ENCODE peak calls at places on chromosomes 16 and 17, in four cellular contexts. A, L, D and F are unnamed samples.

GRCh38 chr16:2829501-2830354 is at the start of gene ZG16B:
- DNase-seq in A (no peak), D (no peak), L (peak; percentile 56), F (no peak)

GRCh38 chr16:4690946-4691665 is 2.3 kb upstream of the NUDT16L1 start:
- DNase-seq in A (peak; percentile 24), D (no peak), L (peak; percentile 62), F (no peak)

GRCh38 chr17:40582328-40582901 is 17.1 kb upstream of the CCR7 start:
- DNase-seq in A (peak; percentile 53), L (peak; percentile 73), D (no peak), F (no peak)

GRCh38 chr16:12173121-12173520 is 196.6 kb downstream of the SNX29 start:
- DNase-seq in D (no peak), A (no peak), L (no peak), F (no peak)

GRCh38 chr16:1708768-1709180 is 2.8 kb downstream of the MAPK8IP3 start:
- DNase-seq in L (no peak), D (no peak), A (peak; percentile 86), F (no peak)

GRCh38 chr16:2210386-2211365 is at the start of gene BRICD5:
- DNase-seq in D (no peak), A (no peak), L (no peak), F (no peak)

GRCh38 chr16:58040945-58041627 is 15.5 kb downstream of the MMP15 start:
- DNase-seq in D (no peak), L (peak; percentile 40), A (no peak), F (no peak)

GRCh38 chr16:27402964-27403600 is 1.1 kb downstream of the IL21R start:
- DNase-seq in D (peak; percentile 81), A (no peak), L (no peak), F (no peak)

GRCh38 chr16:52773026-52773425 is 226.1 kb upstream of the TOX3 start:
- DNase-seq in A (no peak), D (no peak), L (no peak), F (no peak)

GRCh38 chr17:73192219-73192893 is 499 bp upstream of the COG1 start:
- DNase-seq in D (peak; percentile 87), A (peak; percentile 57), L (peak; percentile 86), F (peak; percentile 78)

GRCh38 chr16:2288701-2289100 is 20.8 kb upstream of the RNPS1 start:
- DNase-seq in A (no peak), L (no peak), D (no peak), F (no peak)

GRCh38 chr16:85380905-85381737 is 232.0 kb upstream of the GSE1 start:
- DNase-seq in L (no peak), D (no peak), A (no peak), F (no peak)

GRCh38 chr16:1533443-1533951 is at the start of gene TMEM204:
- DNase-seq in A (peak; percentile 90), D (no peak), L (peak; percentile 80), F (no peak)

GRCh38 chr17:50113624-50114320 is 16.2 kb downstream of the SAMD14 start:
- DNase-seq in L (no peak), D (no peak), A (no peak), F (no peak)

GRCh38 chr17:21019976-21020575 is 22.7 kb downstream of the USP22 start:
- DNase-seq in A (no peak), L (peak; percentile 60), D (no peak), F (no peak)
- TF ChIP-seq CTCF in A (peak; percentile 37), L (peak; percentile 22), D (peak; percentile 50), F (peak; percentile 65)

GRCh38 chr17:46823657-46824056 is 5.2 kb upstream of the WNT3 start:
- DNase-seq in D (no peak), A (no peak), L (no peak), F (no peak)

GRCh38 chr17:46820592-46821450 is 2.3 kb upstream of the WNT3 start:
- DNase-seq in D (no peak), A (no peak), L (no peak), F (no peak)

GRCh38 chr17:46819906-46820351 is 1.4 kb upstream of the WNT3 start:
- DNase-seq in A (no peak), L (no peak), D (no peak), F (no peak)

GRCh38 chr17:46821482-46822387 is 3.2 kb upstream of the WNT3 start:
- DNase-seq in A (no peak), L (no peak), D (no peak), F (no peak)

GRCh38 chr17:46822388-46822921 is 4.0 kb upstream of the WNT3 start:
- DNase-seq in A (no peak), L (peak; percentile 74), D (no peak), F (no peak)
- TF ChIP-seq CTCF in A (peak; percentile 26), L (peak; percentile 60), D (peak; percentile 44), F (peak; percentile 75)

GRCh38 chr17:34357398-34357797 is 1.1 kb downstream of the CCL13 start:
- DNase-seq in D (no peak), L (no peak), A (no peak), F (no peak)
- TF ChIP-seq CTCF in D (no peak), L (no peak), A (no peak), F (no peak)

GRCh38 chr16:49491111-49491670 is 117.6 kb downstream of the C16orf78 start:
- DNase-seq in L (peak; percentile 17), A (peak; percentile 13), D (no peak), F (no peak)
- TF ChIP-seq CTCF in L (no peak), A (no peak), D (no peak), F (no peak)

GRCh38 chr16:15521758-15522509 is 87.5 kb downstream of the BMERB1 start:
- DNase-seq in D (no peak), A (no peak), L (no peak), F (no peak)

GRCh38 chr16:15521390-15521757 is 87.0 kb downstream of the BMERB1 start:
- DNase-seq in D (no peak), L (no peak), A (no peak), F (no peak)

GRCh38 chr16:15523939-15524338 is 89.6 kb downstream of the BMERB1 start:
- DNase-seq in D (no peak), L (no peak), A (no peak), F (no peak)

GRCh38 chr16:15524966-15525365 is 90.6 kb downstream of the BMERB1 start:
- DNase-seq in A (no peak), D (no peak), L (no peak), F (no peak)

GRCh38 chr16:15523092-15523541 is 88.7 kb downstream of the BMERB1 start:
- DNase-seq in A (peak; percentile 41), D (no peak), L (peak; percentile 68), F (no peak)
- TF ChIP-seq CTCF in A (no peak), D (no peak), L (peak; percentile 18), F (no peak)

DNA sequence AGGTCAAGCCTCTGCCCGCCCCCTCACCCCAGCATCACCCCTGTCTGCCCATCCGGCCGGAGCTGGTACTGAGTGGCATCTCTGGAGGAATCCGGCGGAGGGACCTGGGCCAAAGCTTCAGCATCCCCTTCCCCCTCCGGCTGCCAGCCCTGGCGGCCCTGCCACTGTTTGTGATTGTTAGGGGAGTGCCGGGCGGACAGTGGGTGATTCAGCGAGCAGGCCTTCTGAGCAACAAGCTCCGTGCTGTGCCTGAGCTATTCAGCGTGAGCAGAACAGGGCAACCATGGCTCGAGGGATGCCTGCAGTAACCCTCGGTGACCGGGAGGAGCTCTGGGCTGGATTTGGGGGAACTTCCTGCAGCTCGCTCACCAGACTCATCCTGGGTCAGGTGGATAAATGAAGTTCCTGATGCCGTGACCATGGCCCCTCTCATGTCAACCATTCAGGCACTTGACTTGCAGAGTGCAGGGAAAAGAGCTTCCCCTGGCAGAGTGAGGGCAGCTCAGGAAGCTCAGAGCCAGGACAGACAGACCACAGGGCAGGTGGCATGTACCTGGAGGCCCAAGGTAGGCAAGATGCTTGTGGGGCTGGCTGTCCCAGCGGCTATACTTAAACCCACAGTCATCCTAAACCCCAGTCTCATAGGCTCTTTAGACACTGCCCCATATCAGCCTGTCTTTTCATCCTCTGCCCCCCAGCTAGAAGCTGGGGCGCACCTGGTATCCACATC is 24.3 kb upstream of the MLKL start:
- DNase-seq in D (peak; percentile 90), A (no peak), L (no peak), F (peak; percentile 65)
- TF ChIP-seq CTCF in D (peak; percentile 46), A (no peak), L (no peak), F (peak; percentile 46)

GRCh38 chr17:19409509-19409908 is 1.5 kb upstream of the RNF112 start:
- DNase-seq in D (no peak), A (no peak), L (no peak), F (no peak)

GRCh38 chr17:19411641-19412040 is 609 bp downstream of the RNF112 start:
- DNase-seq in D (no peak), L (no peak), A (no peak), F (no peak)

GRCh38 chr17:19410101-19410500 is 931 bp upstream of the RNF112 start:
- DNase-seq in L (no peak), D (no peak), A (no peak), F (no peak)

GRCh38 chr17:19412510-19412909 is 1.5 kb downstream of the RNF112 start:
- DNase-seq in L (no peak), A (no peak), D (no peak), F (no peak)

GRCh38 chr17:19410875-19411291 is at the start of gene RNF112:
- DNase-seq in L (no peak), D (no peak), A (no peak), F (no peak)
- TF ChIP-seq CTCF in L (no peak), D (no peak), A (no peak), F (no peak)

DNA sequence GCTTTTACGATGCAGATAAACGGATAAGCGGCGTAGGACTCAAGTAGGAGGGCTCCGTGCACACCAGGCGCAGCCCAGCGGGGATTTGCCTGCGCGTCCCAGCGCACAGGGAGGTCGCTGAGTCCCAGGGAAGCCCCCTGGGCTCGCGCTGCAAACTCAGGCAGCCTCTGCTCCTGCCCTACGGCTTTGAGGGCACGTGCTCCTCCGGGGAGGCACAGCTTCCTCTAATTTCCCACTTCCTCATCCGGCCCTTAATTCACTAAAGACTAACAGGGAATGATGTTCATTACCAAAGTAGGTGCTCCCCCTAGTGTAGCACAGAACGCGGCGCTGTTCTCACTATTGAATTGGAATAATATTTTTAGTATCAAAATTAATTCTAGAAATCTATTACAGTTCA is 825.4 kb downstream of the KCNJ18 start:
- DNase-seq in D (no peak), L (no peak), A (no peak), F (no peak)
- TF ChIP-seq CTCF in D (no peak), L (no peak), A (no peak), F (no peak)